ENCODE peak calls at places on chromosomes 1 and 21, in five cellular contexts. One of them, this sample, is unnamed. For H3K4me1, the result is how much of the 10 kb centered on the place peaks cover.

GRCh38 chr1:121538943-121539575 is 354.3 kb downstream of the SRGAP2C start:
- DNase-seq in mucosa of descending colon: no peak
- DNase-seq in psoas muscle: no peak
- DNase-seq in stomach: no peak
- DNase-seq in SK-N-SH: no peak
- DNase-seq in this sample: no peak

GRCh38 chr21:38790961-38791360 is 14.8 kb upstream of the ETS2 start:
- DNase-seq in SK-N-SH: no peak
- DNase-seq in psoas muscle: no peak
- DNase-seq in stomach: no peak
- DNase-seq in mucosa of descending colon: no peak
- DNase-seq in this sample: no peak

GRCh38 chr1:53047737-53048344 is 14.2 kb upstream of the PODN start:
- DNase-seq in SK-N-SH: no peak
- DNase-seq in psoas muscle: no peak
- DNase-seq in stomach: no peak
- DNase-seq in mucosa of descending colon: no peak
- DNase-seq in this sample: no peak

GRCh38 chr1:205066221-205066818 is 17.9 kb downstream of the TMEM81 start:
- DNase-seq in mucosa of descending colon: no peak
- DNase-seq in psoas muscle: no peak
- DNase-seq in stomach: no peak
- DNase-seq in SK-N-SH: peak
- DNase-seq in this sample: no peak

GRCh38 chr1:1318131-1318652 is 6.3 kb downstream of the INTS11 start:
- DNase-seq in psoas muscle: peak
- DNase-seq in SK-N-SH: no peak
- DNase-seq in stomach: peak
- DNase-seq in mucosa of descending colon: no peak
- DNase-seq in this sample: peak

GRCh38 chr21:34822957-34823356 is 154.2 kb downstream of the CLIC6 start:
- DNase-seq in SK-N-SH: no peak
- DNase-seq in stomach: no peak
- DNase-seq in mucosa of descending colon: no peak
- DNase-seq in psoas muscle: no peak
- DNase-seq in this sample: no peak

GRCh38 chr21:29371464-29371863 is 72.7 kb downstream of the BACH1 start:
- DNase-seq in psoas muscle: no peak
- DNase-seq in mucosa of descending colon: no peak
- DNase-seq in SK-N-SH: no peak
- DNase-seq in stomach: no peak
- DNase-seq in this sample: no peak

GRCh38 chr1:6723621-6724428 is 22.2 kb upstream of the DNAJC11 start:
- DNase-seq in stomach: no peak
- DNase-seq in mucosa of descending colon: no peak
- DNase-seq in SK-N-SH: no peak
- DNase-seq in psoas muscle: no peak
- DNase-seq in this sample: no peak

GRCh38 chr1:9413143-9413876 is 120.6 kb downstream of the SPSB1 start:
- DNase-seq in mucosa of descending colon: peak
- DNase-seq in stomach: peak
- DNase-seq in psoas muscle: peak
- DNase-seq in SK-N-SH: peak
- DNase-seq in this sample: peak

GRCh38 chr1:156926175-156926574 is 5.7 kb downstream of the LRRC71 start:
- DNase-seq in psoas muscle: peak
- DNase-seq in SK-N-SH: peak
- DNase-seq in mucosa of descending colon: no peak
- DNase-seq in stomach: peak
- DNase-seq in this sample: peak

GRCh38 chr1:19454265-19455198 is 30.8 kb downstream of the CAPZB start:
- DNase-seq in stomach: no peak
- DNase-seq in SK-N-SH: peak
- DNase-seq in mucosa of descending colon: no peak
- DNase-seq in psoas muscle: no peak
- DNase-seq in this sample: no peak

GRCh38 chr1:228308628-228309547 is 97.7 kb downstream of the TRIM11 start:
- DNase-seq in psoas muscle: no peak
- DNase-seq in mucosa of descending colon: no peak
- DNase-seq in stomach: peak
- DNase-seq in SK-N-SH: peak
- DNase-seq in this sample: no peak

GRCh38 chr1:67174716-67175284 is 8.5 kb downstream of the IL23R start:
- DNase-seq in stomach: no peak
- DNase-seq in SK-N-SH: no peak
- DNase-seq in psoas muscle: no peak
- DNase-seq in mucosa of descending colon: no peak
- DNase-seq in this sample: no peak

GRCh38 chr1:225747566-225747965 is 30.1 kb upstream of the SRP9 start:
- DNase-seq in stomach: no peak
- DNase-seq in psoas muscle: no peak
- DNase-seq in mucosa of descending colon: no peak
- DNase-seq in SK-N-SH: no peak
- DNase-seq in this sample: no peak

GRCh38 chr1:67685558-67686271 is 714 bp downstream of the GADD45A start:
- DNase-seq in psoas muscle: peak
- DNase-seq in mucosa of descending colon: peak
- DNase-seq in stomach: peak
- DNase-seq in SK-N-SH: peak
- DNase-seq in this sample: peak

GRCh38 chr1:217892750-217893149 is 261.6 kb downstream of the SPATA17 start:
- DNase-seq in mucosa of descending colon: no peak
- DNase-seq in SK-N-SH: no peak
- DNase-seq in psoas muscle: no peak
- DNase-seq in stomach: no peak
- DNase-seq in this sample: no peak

DNA sequence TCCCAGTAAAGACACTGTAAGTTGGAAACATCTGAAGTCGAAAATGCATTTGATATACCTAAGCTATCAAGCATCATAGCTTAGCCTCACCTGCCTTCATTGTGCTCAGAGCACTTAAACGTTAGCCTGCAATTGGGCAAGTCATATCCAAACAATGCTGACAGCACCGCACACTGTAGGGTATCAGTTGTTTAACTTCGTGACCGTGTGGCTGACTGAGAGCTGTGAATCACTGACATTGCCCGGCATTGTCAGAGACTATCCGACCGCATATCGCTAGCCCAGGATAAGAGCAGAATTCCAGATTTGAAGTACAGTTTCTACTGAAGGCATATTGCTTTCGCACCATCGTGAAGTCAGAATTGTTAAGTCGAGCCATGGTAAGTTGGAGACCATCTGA is 41.5 kb downstream of the GALNT2 start:
- DNase-seq in stomach: no peak
- DNase-seq in SK-N-SH: no peak
- DNase-seq in mucosa of descending colon: no peak
- DNase-seq in psoas muscle: no peak
- DNase-seq in this sample: no peak
- H3K4me1 ChIP-seq in stomach: half or more
- H3K4me1 ChIP-seq in SK-N-SH: half or more
- H3K4me1 ChIP-seq in mucosa of descending colon: half or more
- H3K4me1 ChIP-seq in psoas muscle: half or more
- H3K4me1 ChIP-seq in this sample: half or more

DNA sequence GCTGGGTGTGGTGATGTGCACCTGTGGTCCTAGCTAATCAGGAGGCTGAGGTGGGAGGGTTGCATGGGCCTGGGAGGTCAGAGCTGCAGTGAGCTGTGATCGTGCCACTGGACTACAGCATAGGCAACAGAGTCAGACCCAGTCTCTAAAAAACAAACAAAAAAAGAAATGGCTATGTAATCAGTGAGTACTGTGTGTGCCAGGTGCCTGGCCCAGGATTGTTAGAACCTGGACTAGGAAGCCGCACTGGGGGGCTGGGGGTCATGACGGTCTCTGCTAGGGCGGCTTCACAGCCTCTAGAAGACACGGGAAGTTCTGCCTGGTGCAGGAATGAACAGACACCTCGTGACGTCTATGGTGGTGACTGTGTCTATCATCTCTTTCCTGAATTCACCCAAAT is 8.5 kb downstream of the TMEM9 start:
- DNase-seq in psoas muscle: no peak
- DNase-seq in stomach: no peak
- DNase-seq in SK-N-SH: no peak
- DNase-seq in mucosa of descending colon: no peak
- DNase-seq in this sample: no peak
- H3K4me1 ChIP-seq in psoas muscle: under half
- H3K4me1 ChIP-seq in stomach: under half
- H3K4me1 ChIP-seq in SK-N-SH: under half
- H3K4me1 ChIP-seq in mucosa of descending colon: under half
- H3K4me1 ChIP-seq in this sample: under half

GRCh38 chr1:241228339-241228738 is 128.7 kb downstream of the RGS7 start:
- DNase-seq in mucosa of descending colon: no peak
- DNase-seq in psoas muscle: no peak
- DNase-seq in stomach: no peak
- DNase-seq in SK-N-SH: no peak
- DNase-seq in this sample: no peak

GRCh38 chr1:241225741-241226140 is 131.3 kb downstream of the RGS7 start:
- DNase-seq in psoas muscle: no peak
- DNase-seq in mucosa of descending colon: no peak
- DNase-seq in SK-N-SH: no peak
- DNase-seq in stomach: no peak
- DNase-seq in this sample: no peak

GRCh38 chr1:241229711-241230110 is 127.3 kb downstream of the RGS7 start:
- DNase-seq in SK-N-SH: no peak
- DNase-seq in stomach: no peak
- DNase-seq in mucosa of descending colon: no peak
- DNase-seq in psoas muscle: no peak
- DNase-seq in this sample: no peak

GRCh38 chr1:241229216-241229615 is 127.8 kb downstream of the RGS7 start:
- DNase-seq in psoas muscle: no peak
- DNase-seq in mucosa of descending colon: no peak
- DNase-seq in SK-N-SH: no peak
- DNase-seq in stomach: peak
- DNase-seq in this sample: no peak
- H3K4me1 ChIP-seq in psoas muscle: under half
- H3K4me1 ChIP-seq in mucosa of descending colon: under half
- H3K4me1 ChIP-seq in SK-N-SH: under half
- H3K4me1 ChIP-seq in stomach: under half
- H3K4me1 ChIP-seq in this sample: under half

GRCh38 chr1:172429324-172430127 is 9.0 kb downstream of the C1orf105 start:
- DNase-seq in stomach: peak
- DNase-seq in mucosa of descending colon: no peak
- DNase-seq in psoas muscle: no peak
- DNase-seq in SK-N-SH: peak
- DNase-seq in this sample: no peak

GRCh38 chr1:172431224-172431623 is 10.7 kb downstream of the C1orf105 start:
- DNase-seq in psoas muscle: no peak
- DNase-seq in stomach: no peak
- DNase-seq in SK-N-SH: no peak
- DNase-seq in mucosa of descending colon: no peak
- DNase-seq in this sample: no peak

GRCh38 chr1:172430128-172430454 is 9.6 kb downstream of the C1orf105 start:
- DNase-seq in psoas muscle: no peak
- DNase-seq in SK-N-SH: no peak
- DNase-seq in mucosa of descending colon: no peak
- DNase-seq in stomach: no peak
- DNase-seq in this sample: no peak

GRCh38 chr1:172427191-172427590 is 6.7 kb downstream of the C1orf105 start:
- DNase-seq in SK-N-SH: no peak
- DNase-seq in mucosa of descending colon: no peak
- DNase-seq in psoas muscle: no peak
- DNase-seq in stomach: no peak
- DNase-seq in this sample: no peak

GRCh38 chr1:172431721-172432192 is 11.3 kb downstream of the C1orf105 start:
- DNase-seq in stomach: peak
- DNase-seq in psoas muscle: no peak
- DNase-seq in mucosa of descending colon: peak
- DNase-seq in SK-N-SH: no peak
- DNase-seq in this sample: no peak
- H3K4me1 ChIP-seq in stomach: under half
- H3K4me1 ChIP-seq in psoas muscle: under half
- H3K4me1 ChIP-seq in mucosa of descending colon: under half
- H3K4me1 ChIP-seq in SK-N-SH: under half
- H3K4me1 ChIP-seq in this sample: under half

DNA sequence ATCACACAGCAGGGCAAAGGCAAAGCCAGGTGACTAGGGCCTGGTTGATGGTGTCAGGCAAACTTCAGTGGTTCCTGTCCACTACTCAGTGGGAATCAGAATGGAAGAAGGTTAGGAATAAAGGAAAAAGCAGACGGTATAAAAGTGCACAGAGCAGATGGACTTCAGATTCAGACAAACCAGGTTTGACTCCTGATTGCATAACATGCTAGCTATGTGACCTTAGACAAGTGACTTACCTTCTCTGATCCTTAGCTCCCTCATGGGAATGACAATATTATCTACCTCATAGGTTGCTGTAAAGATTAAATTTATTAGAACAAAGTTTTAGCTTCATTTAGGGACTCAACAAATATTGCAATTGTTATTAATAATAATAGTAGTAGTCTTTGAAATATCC is 4.9 kb downstream of the PAQR7 start:
- DNase-seq in psoas muscle: no peak
- DNase-seq in SK-N-SH: no peak
- DNase-seq in mucosa of descending colon: no peak
- DNase-seq in stomach: no peak
- DNase-seq in this sample: no peak
- H3K4me1 ChIP-seq in psoas muscle: under half
- H3K4me1 ChIP-seq in SK-N-SH: under half
- H3K4me1 ChIP-seq in mucosa of descending colon: under half
- H3K4me1 ChIP-seq in stomach: half or more
- H3K4me1 ChIP-seq in this sample: under half

This sample was measured in left ventricle myocardium inferior.